ENCODE peak calls at places on chromosomes 6 and 20, in seven cellular contexts. C, T, L, N, Q, Z and V are unnamed samples. For H3K9me3, the result is how much of the 10 kb centered on the place peaks cover.

GRCh38 chr6:23357185-23357745 is 768.8 kb upstream of the NRSN1 start:
- DNase-seq in C (no peak), T (no peak), L (no peak), N (no peak), Q (no peak), Z (no peak), V (no peak)

GRCh38 chr6:48085131-48085741 is 25.8 kb downstream of the PTCHD4 start:
- DNase-seq in C (no peak), T (no peak), L (no peak), N (no peak), Q (no peak), Z (no peak), V (no peak)

GRCh38 chr20:38975539-38976120 is 13.5 kb downstream of the DHX35 start:
- DNase-seq in C (no peak), T (no peak), L (no peak), N (no peak), Q (no peak), Z (no peak), V (no peak)

GRCh38 chr20:36881331-36881730 is 5.4 kb downstream of the TLDC2 start:
- DNase-seq in C (no peak), T (peak), L (no peak), N (no peak), Q (no peak), Z (no peak), V (no peak)

GRCh38 chr20:8646026-8646425 is 422.9 kb upstream of the PLCB4 start:
- DNase-seq in C (no peak), T (no peak), L (peak), N (no peak), Q (no peak), Z (no peak), V (no peak)

GRCh38 chr6:70413829-70414494 is 654 bp downstream of the FAM135A start:
- DNase-seq in C (no peak), T (no peak), L (peak), N (peak), Q (no peak), Z (no peak), V (peak)

GRCh38 chr6:94454231-94454630 is 1034.9 kb upstream of the EPHA7 start:
- DNase-seq in C (no peak), T (no peak), L (no peak), N (no peak), Q (no peak), Z (no peak), V (no peak)

GRCh38 chr6:45924763-45925342 is 90.8 kb downstream of the CLIC5 start:
- DNase-seq in C (no peak), T (no peak), L (peak), N (no peak), Q (no peak), Z (no peak), V (no peak)

GRCh38 chr6:109172096-109172495 is 76.8 kb downstream of the CEP57L1 start:
- DNase-seq in C (no peak), T (no peak), L (no peak), N (no peak), Q (no peak), Z (no peak), V (no peak)

GRCh38 chr6:98716341-98716740 is 118.0 kb upstream of the POU3F2 start:
- DNase-seq in C (no peak), T (no peak), L (no peak), N (no peak), Q (no peak), Z (no peak), V (no peak)

GRCh38 chr6:30441171-30441570 is 48.1 kb upstream of the HLA-E start:
- DNase-seq in C (no peak), T (no peak), L (no peak), N (no peak), Q (no peak), Z (no peak), V (no peak)

GRCh38 chr6:159729598-159729997 is 2.3 kb downstream of the WTAP start:
- DNase-seq in C (no peak), T (no peak), L (peak), N (no peak), Q (peak), Z (no peak), V (no peak)

GRCh38 chr6:14216931-14217684 is 99.5 kb downstream of the CD83 start:
- DNase-seq in C (no peak), T (no peak), L (no peak), N (no peak), Q (no peak), Z (no peak), V (no peak)

GRCh38 chr6:41455818-41456217 is 90.4 kb upstream of the FOXP4 start:
- DNase-seq in C (no peak), T (no peak), L (no peak), N (no peak), Q (no peak), Z (no peak), V (no peak)

GRCh38 chr6:151291145-151292055 is 51.6 kb downstream of the AKAP12 start:
- DNase-seq in C (no peak), T (no peak), L (peak), N (no peak), Q (no peak), Z (no peak), V (no peak)

GRCh38 chr6:31727034-31727716 is 1.9 kb downstream of the DDAH2 start:
- DNase-seq in C (no peak), T (peak), L (no peak), N (no peak), Q (no peak), Z (no peak), V (no peak)

GRCh38 chr6:158033077-158033750 is 51.6 kb downstream of the SYNJ2 start:
- DNase-seq in C (no peak), T (no peak), L (no peak), N (no peak), Q (no peak), Z (no peak), V (no peak)

GRCh38 chr6:99905209-99906106 is 88.6 kb downstream of the MCHR2 start:
- DNase-seq in C (no peak), T (no peak), L (peak), N (no peak), Q (no peak), Z (no peak), V (no peak)

GRCh38 chr6:53241936-53242335 is 93.3 kb upstream of the GCM1 start:
- DNase-seq in C (no peak), T (peak), L (no peak), N (no peak), Q (no peak), Z (no peak), V (no peak)

GRCh38 chr6:29917843-29918242 is 24.5 kb upstream of the HLA-A start:
- DNase-seq in C (no peak), T (no peak), L (no peak), N (no peak), Q (no peak), Z (no peak), V (no peak)

GRCh38 chr20:2292711-2293110 is 3.1 kb upstream of the TGM3 start:
- DNase-seq in C (no peak), T (peak), L (no peak), N (no peak), Q (no peak), Z (no peak), V (no peak)

GRCh38 chr6:131721161-131721560 is 10.3 kb upstream of the CTAGE9 start:
- DNase-seq in C (no peak), T (no peak), L (no peak), N (no peak), Q (no peak), Z (no peak), V (no peak)

GRCh38 chr6:25014375-25014774 is 78.6 kb upstream of the RIPOR2 start:
- DNase-seq in C (no peak), T (no peak), L (no peak), N (no peak), Q (no peak), Z (no peak), V (no peak)

GRCh38 chr6:157825243-157825904 is 2.3 kb downstream of the SNX9 start:
- DNase-seq in C (no peak), T (no peak), L (peak), N (no peak), Q (no peak), Z (no peak), V (no peak)

GRCh38 chr6:143941852-143942627 is 66.0 kb downstream of the PLAGL1 start:
- DNase-seq in C (no peak), T (peak), L (peak), N (peak), Q (peak), Z (no peak), V (peak)

GRCh38 chr6:49632712-49633111 is 3.9 kb downstream of the RHAG start:
- DNase-seq in C (no peak), T (no peak), L (no peak), N (no peak), Q (no peak), Z (no peak), V (no peak)

DNA sequence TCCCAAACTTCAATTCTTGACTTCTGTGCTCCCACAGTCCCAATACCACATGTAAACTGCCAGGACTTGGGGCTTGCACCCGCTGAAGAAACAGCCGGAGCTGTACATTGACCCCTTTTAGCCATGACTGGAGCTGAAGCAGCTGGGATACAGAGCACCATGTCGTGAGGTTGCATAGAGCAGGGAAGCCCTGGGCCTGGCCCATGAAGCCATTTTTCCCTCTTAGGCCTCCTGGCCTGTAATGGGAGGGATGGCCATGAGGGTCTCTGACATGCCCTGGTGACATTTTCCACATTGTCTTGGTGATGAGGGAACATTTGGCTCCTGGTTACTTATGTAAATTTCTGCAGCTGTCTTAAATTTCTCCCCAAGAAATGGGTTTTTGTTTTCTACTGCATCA is 9.8 kb downstream of the RHAG start:
- DNase-seq in C (no peak), T (no peak), L (no peak), N (no peak), Q (no peak), Z (no peak), V (no peak)
- H3K9me3 ChIP-seq in C (under half), T (under half), L (under half), N (under half), Q (under half), Z (under half), V (under half)

GRCh38 chr6:168650686-168651085 is 209.7 kb downstream of the SMOC2 start:
- DNase-seq in C (peak), T (no peak), L (no peak), N (no peak), Q (peak), Z (no peak), V (no peak)
- H3K9me3 ChIP-seq in C (under half), T (under half), L (under half), N (under half), Q (under half), Z (under half), V (under half)

DNA sequence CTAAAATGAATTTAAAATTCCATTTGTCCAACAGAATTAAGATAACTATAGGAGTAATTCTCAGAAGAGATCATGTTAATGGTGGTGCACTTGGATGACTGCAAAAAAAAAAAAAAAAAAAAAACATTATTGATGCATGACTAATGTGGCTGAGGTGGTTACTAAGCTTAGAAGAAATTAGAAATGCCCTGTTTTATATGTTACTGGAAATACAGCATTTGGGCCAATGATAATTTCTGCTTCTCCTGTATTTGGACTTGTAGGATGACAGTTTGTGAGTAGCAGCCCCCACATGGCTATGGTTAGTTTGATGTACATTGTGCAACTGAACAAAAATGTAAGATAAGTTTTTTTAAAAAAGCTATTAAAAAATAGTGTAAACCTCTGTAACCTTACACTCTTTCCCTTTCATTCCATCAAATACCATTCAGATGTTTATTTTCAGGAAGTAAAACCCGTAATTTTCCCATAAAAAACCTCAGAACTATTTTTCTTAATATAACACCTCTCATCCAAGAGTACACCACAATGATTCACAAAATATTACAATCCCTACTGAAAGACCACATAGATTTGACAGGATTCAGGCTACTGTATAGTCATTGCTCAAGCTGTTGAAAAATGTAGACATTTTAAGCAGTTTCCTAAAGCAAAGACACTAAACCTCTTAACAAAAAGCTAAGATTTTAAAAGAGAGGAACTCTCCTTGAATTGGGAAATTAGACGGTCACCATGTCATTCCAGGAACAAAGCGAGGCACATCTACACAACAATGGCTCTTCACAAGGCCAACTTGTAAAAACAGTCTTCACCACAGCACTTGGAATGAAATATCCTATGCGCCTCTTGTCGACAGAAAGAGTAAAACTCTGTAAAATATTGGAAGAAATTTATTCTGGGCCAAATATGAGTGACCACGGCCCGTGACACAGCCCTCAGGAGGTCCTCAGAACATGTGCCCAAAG is 83.0 kb downstream of the WDR27 start:
- DNase-seq in C (no peak), T (no peak), L (peak), N (no peak), Q (no peak), Z (no peak), V (no peak)
- H3K9me3 ChIP-seq in C (under half), T (under half), L (under half), N (under half), Q (under half), Z (under half), V (under half)

GRCh38 chr20:46501337-46501942 is 11.9 kb downstream of the ZNF334 start:
- DNase-seq in C (no peak), T (no peak), L (no peak), N (no peak), Q (no peak), Z (no peak), V (no peak)
- H3K9me3 ChIP-seq in C (under half), T (under half), L (half or more), N (under half), Q (under half), Z (under half), V (under half)

DNA sequence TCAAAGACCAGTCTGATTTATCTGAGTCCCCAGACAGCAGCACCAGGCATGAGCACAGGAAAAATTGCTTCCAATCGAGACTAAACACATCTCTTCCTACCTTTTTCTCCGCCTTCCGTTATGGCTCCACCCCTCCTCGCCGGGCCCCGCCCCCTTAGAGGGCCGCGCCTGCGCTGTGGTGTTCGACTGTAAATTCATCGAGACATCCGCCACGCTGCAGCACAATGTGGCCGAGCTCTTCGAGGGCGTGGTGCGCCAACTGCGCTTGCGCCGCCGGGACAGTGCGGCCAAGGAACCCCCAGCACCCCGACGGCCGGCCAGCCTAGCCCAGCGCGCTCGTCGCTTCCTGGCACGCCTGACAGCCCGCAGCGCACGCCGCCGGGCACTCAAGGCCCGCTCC is 8.9 kb downstream of the REM1 start:
- DNase-seq in C (no peak), T (no peak), L (no peak), N (no peak), Q (no peak), Z (peak), V (no peak)
- H3K9me3 ChIP-seq in C (under half), T (under half), L (under half), N (under half), Q (under half), Z (under half), V (under half)

DNA sequence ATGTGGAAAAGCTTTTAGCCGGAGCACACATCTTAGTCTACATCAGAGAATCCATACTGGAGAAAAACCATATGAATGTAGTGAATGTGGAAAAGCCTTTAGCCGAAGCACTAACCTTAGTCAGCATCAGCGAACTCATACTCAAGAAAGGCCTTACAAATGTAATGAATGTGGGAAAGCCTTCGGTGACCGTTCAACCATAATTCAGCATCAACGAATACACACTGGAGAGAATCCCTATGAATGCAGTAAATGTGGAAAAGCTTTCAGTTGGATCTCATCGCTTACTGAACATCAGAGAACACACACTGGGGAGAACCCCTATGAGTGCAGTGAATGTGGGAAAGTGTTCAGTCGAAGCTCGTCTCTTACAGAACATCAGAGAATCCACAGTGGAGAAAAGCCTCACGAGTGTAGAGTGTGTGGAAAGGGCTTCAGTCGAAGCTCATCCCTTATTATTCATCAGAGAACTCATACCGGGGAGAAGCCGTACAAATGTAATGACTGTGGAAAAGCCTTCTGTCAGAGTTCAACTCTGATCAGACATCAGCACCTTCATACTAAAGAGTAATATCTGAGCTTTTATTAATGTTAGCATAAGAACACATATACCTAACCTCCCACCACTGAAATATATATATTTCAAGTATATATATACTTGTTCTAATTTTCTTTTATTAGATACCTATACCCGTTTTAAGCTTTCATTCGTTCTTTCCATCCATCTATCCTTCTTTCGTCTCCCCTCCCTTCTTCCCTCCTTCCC is 12.5 kb downstream of the ZNF391 start:
- DNase-seq in C (no peak), T (no peak), L (no peak), N (no peak), Q (no peak), Z (no peak), V (no peak)
- H3K9me3 ChIP-seq in C (under half), T (under half), L (half or more), N (under half), Q (under half), Z (half or more), V (under half)